ENCODE peak calls at places on chromosomes 3 and 15, in eight cellular contexts. A is MV-4-11; G is left colon; M is A549; X is GM19239; U is foreskin fibroblast; Y is NCI-H345; T is activated CD8-positive, alpha-beta T cell treated with anti-CD3 and anti-CD28 coated beads for 36 hours. H is an unnamed sample.

GRCh38 chr15:68149059-68149458 is 56.1 kb downstream of the CALML4 start:
- DNase-seq in A (no peak), G (no peak), M (no peak), X (no peak), U (peak), Y (no peak), T (no peak), H (no peak)

GRCh38 chr3:89145995-89146394 is 38.6 kb downstream of the EPHA3 start:
- DNase-seq in A (no peak), G (no peak), M (no peak), X (no peak), U (peak), Y (no peak), T (no peak), H (no peak)

GRCh38 chr15:82709421-82710207 is at the start of gene AP3B2:
- DNase-seq in A (peak), G (peak), M (peak), X (peak), U (peak), Y (peak), T (peak), H (peak)

GRCh38 chr15:73467758-73468157 is 24.8 kb downstream of the REC114 start:
- DNase-seq in A (no peak), G (no peak), M (no peak), X (no peak), U (no peak), Y (no peak), T (no peak), H (no peak)

GRCh38 chr3:170572665-170573253 is 13.1 kb downstream of the SLC7A14 start:
- DNase-seq in A (peak), G (no peak), M (no peak), X (peak), U (peak), Y (no peak), T (peak), H (no peak)

GRCh38 chr15:62297933-62298332 is 132.8 kb upstream of the C2CD4B start:
- DNase-seq in A (no peak), G (no peak), M (no peak), X (no peak), U (no peak), Y (no peak), T (no peak), H (no peak)

GRCh38 chr3:69306239-69307185 is 79.4 kb downstream of the FRMD4B start:
- DNase-seq in A (peak), G (peak), M (peak), X (peak), U (peak), Y (peak), T (peak), H (peak)

GRCh38 chr3:128334766-128335165 is 131.9 kb downstream of the DNAJB8 start:
- DNase-seq in A (no peak), G (no peak), M (no peak), X (no peak), U (no peak), Y (no peak), T (no peak), H (no peak)

GRCh38 chr3:69488026-69488425 is 102.1 kb upstream of the FRMD4B start:
- DNase-seq in A (no peak), G (no peak), M (no peak), X (no peak), U (no peak), Y (no peak), T (no peak), H (no peak)